ENCODE peak calls at places on chromosomes 12 and 14, in nine cellular contexts. B, Q, D, G, C, L, F, X and R are unnamed samples.

GRCh38 chr12:113835913-113836312 is 130.2 kb downstream of the RBM19 start:
- DNase-seq in B (no peak), Q (no peak), D (no peak), G (no peak), C (no peak), L (no peak), F (no peak), X (no peak), R (no peak)

GRCh38 chr12:82329508-82329907 is 28.7 kb downstream of the CCDC59 start:
- DNase-seq in B (no peak), Q (no peak), D (no peak), G (no peak), C (no peak), L (no peak), F (no peak), X (no peak), R (no peak)

GRCh38 chr14:54776361-54777001 is 126.1 kb downstream of the GCH1 start:
- DNase-seq in B (no peak), Q (peak), D (peak), G (no peak), C (peak), L (peak), F (peak), X (peak), R (no peak)

GRCh38 chr14:99568567-99569560 is 35.1 kb downstream of the CCDC85C start:
- DNase-seq in B (no peak), Q (peak), D (no peak), G (no peak), C (no peak), L (peak), F (no peak), X (peak), R (no peak)

GRCh38 chr12:43882578-43883178 is 46.8 kb downstream of the TMEM117 start:
- DNase-seq in B (no peak), Q (peak), D (no peak), G (no peak), C (no peak), L (peak), F (peak), X (peak), R (peak)

GRCh38 chr14:62694075-62694474 is 351.2 kb downstream of the KCNH5 start:
- DNase-seq in B (no peak), Q (no peak), D (no peak), G (no peak), C (no peak), L (peak), F (no peak), X (peak), R (no peak)

GRCh38 chr14:96747006-96747405 is 50.2 kb upstream of the VRK1 start:
- DNase-seq in B (no peak), Q (no peak), D (no peak), G (no peak), C (no peak), L (no peak), F (no peak), X (no peak), R (no peak)

GRCh38 chr14:85532570-85532969 is 2.6 kb downstream of the FLRT2 start:
- DNase-seq in B (no peak), Q (no peak), D (no peak), G (no peak), C (no peak), L (no peak), F (no peak), X (no peak), R (no peak)

GRCh38 chr14:75981426-75981825 is 369 bp downstream of the TGFB3 start:
- DNase-seq in B (no peak), Q (no peak), D (peak), G (no peak), C (no peak), L (no peak), F (no peak), X (no peak), R (no peak)

GRCh38 chr14:74133833-74134481 is 49.2 kb downstream of the LIN52 start:
- DNase-seq in B (no peak), Q (no peak), D (no peak), G (no peak), C (no peak), L (no peak), F (no peak), X (no peak), R (no peak)

GRCh38 chr12:96776908-96777307 is 130.1 kb upstream of the NEDD1 start:
- DNase-seq in B (no peak), Q (no peak), D (no peak), G (no peak), C (no peak), L (no peak), F (no peak), X (no peak), R (no peak)

GRCh38 chr12:65827827-65828231 is 3.5 kb downstream of the HMGA2 start:
- DNase-seq in B (no peak), Q (peak), D (no peak), G (no peak), C (no peak), L (no peak), F (no peak), X (no peak), R (no peak)

GRCh38 chr12:87967871-87968270 is 61.3 kb downstream of the C12orf50 start:
- DNase-seq in B (no peak), Q (no peak), D (no peak), G (no peak), C (no peak), L (no peak), F (no peak), X (no peak), R (no peak)

GRCh38 chr12:89932950-89933349 is 224.3 kb upstream of the ATP2B1 start:
- DNase-seq in B (no peak), Q (no peak), D (no peak), G (no peak), C (no peak), L (peak), F (no peak), X (no peak), R (no peak)

GRCh38 chr12:27960822-27961221 is 11.7 kb downstream of the PTHLH start:
- DNase-seq in B (no peak), Q (no peak), D (no peak), G (no peak), C (no peak), L (no peak), F (no peak), X (no peak), R (no peak)

GRCh38 chr12:72511906-72512305 is 239.7 kb downstream of the TRHDE start:
- DNase-seq in B (no peak), Q (no peak), D (no peak), G (no peak), C (no peak), L (peak), F (no peak), X (peak), R (no peak)

GRCh38 chr14:68688872-68689371 is 103.9 kb downstream of the ZFP36L1 start:
- DNase-seq in B (no peak), Q (peak), D (no peak), G (no peak), C (peak), L (peak), F (no peak), X (no peak), R (no peak)

GRCh38 chr14:105496831-105497591 is 6.0 kb downstream of the TEDC1 start:
- DNase-seq in B (no peak), Q (no peak), D (peak), G (no peak), C (peak), L (no peak), F (no peak), X (no peak), R (no peak)

GRCh38 chr12:124295431-124296058 is 652 bp downstream of the RFLNA start:
- DNase-seq in B (no peak), Q (no peak), D (no peak), G (no peak), C (no peak), L (no peak), F (no peak), X (no peak), R (no peak)

GRCh38 chr14:44564908-44565307 is 57.8 kb upstream of the FSCB start:
- DNase-seq in B (no peak), Q (no peak), D (no peak), G (no peak), C (no peak), L (peak), F (no peak), X (no peak), R (no peak)

GRCh38 chr12:122366685-122367475 is 55.6 kb downstream of the CLIP1 start:
- DNase-seq in B (no peak), Q (peak), D (no peak), G (no peak), C (no peak), L (peak), F (no peak), X (peak), R (peak)

GRCh38 chr12:106682594-106683234 is 91.8 kb upstream of the RIC8B start:
- DNase-seq in B (peak), Q (peak), D (no peak), G (no peak), C (no peak), L (peak), F (no peak), X (peak), R (no peak)
- TF ChIP-seq CTCF in B (peak), Q (peak), D (no peak), G (peak), C (no peak), L (peak), F (no peak), X (peak), R (peak)

DNA sequence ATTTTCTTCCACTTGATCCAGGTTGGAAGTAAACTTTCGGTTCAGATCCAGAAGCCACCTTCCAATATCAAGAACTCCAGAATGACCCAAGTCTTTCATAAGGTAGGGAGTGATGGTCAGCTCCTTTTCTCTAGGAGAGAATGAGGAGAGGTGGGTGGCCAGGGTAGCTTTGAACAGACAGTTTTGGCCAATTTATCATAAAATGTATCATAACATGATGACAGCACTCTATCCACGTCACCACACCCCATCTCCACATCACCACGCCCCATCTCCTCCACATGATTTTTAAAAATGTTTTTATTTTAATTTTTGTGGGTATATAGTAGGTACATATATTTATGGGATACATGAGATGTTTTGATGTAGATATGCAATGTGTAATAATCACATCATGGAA is 26.9 kb downstream of the DYRK4 start:
- DNase-seq in B (peak), Q (no peak), D (no peak), G (no peak), C (no peak), L (no peak), F (no peak), X (no peak), R (no peak)
- TF ChIP-seq CTCF in B (no peak), Q (no peak), D (no peak), G (no peak), C (no peak), L (no peak), F (no peak), X (no peak), R (no peak)

DNA sequence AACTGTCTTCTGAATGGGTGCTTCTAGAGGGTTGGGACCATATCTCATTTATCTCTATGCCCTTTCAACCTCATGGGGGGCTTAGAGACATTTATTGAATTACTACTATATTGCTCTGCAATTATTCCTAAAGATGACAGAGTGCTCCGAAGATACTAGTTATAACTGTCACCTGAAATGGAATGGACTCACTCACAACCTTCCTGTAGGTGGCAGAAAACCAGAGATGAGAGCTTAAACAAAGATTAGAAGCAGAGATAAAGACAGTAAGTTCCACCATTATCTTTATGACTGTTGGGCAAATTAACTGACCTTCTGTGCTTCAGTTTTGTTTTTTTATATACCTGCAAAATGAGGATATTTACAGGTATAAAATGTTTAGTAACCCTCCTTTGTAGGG is 31.5 kb upstream of the GTF2A1 start:
- DNase-seq in B (no peak), Q (no peak), D (no peak), G (no peak), C (no peak), L (no peak), F (no peak), X (no peak), R (no peak)
- TF ChIP-seq CTCF in B (no peak), Q (no peak), D (no peak), G (no peak), C (no peak), L (no peak), F (no peak), X (no peak), R (no peak)

GRCh38 chr12:109580684-109581333 is 7.2 kb downstream of the MVK start:
- DNase-seq in B (no peak), Q (no peak), D (no peak), G (no peak), C (no peak), L (no peak), F (no peak), X (no peak), R (no peak)

GRCh38 chr12:109583733-109584132 is 10.1 kb downstream of the MVK start:
- DNase-seq in B (no peak), Q (no peak), D (no peak), G (no peak), C (no peak), L (no peak), F (no peak), X (no peak), R (no peak)

GRCh38 chr12:109581856-109582255 is 8.3 kb downstream of the MVK start:
- DNase-seq in B (no peak), Q (no peak), D (no peak), G (no peak), C (no peak), L (peak), F (no peak), X (peak), R (no peak)

GRCh38 chr12:109581334-109581691 is 7.7 kb downstream of the MVK start:
- DNase-seq in B (no peak), Q (no peak), D (no peak), G (no peak), C (no peak), L (no peak), F (no peak), X (no peak), R (no peak)

DNA sequence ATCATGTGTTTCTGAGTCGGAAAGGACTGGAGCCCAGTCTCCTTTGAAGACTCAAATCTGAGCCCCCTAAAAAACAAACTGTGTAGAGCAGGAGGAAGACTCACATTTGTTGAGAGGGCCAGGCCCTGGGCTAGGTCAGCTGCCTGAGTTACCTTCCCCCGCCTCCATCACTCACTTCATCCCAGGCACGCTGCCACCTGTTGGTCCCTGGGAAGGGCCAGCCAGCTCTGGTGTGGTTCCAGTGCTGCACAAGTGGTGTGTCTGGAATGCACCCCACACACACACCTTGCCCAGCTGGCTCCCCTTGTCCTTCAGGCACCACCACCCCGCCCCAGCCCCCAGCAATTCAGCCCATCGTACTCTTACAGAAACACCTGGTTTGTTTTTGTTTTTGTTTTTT is 9.0 kb downstream of the MVK start:
- DNase-seq in B (no peak), Q (no peak), D (no peak), G (no peak), C (no peak), L (no peak), F (no peak), X (no peak), R (no peak)
- TF ChIP-seq CTCF in B (no peak), Q (no peak), D (no peak), G (no peak), C (no peak), L (no peak), F (no peak), X (no peak), R (no peak)

DNA sequence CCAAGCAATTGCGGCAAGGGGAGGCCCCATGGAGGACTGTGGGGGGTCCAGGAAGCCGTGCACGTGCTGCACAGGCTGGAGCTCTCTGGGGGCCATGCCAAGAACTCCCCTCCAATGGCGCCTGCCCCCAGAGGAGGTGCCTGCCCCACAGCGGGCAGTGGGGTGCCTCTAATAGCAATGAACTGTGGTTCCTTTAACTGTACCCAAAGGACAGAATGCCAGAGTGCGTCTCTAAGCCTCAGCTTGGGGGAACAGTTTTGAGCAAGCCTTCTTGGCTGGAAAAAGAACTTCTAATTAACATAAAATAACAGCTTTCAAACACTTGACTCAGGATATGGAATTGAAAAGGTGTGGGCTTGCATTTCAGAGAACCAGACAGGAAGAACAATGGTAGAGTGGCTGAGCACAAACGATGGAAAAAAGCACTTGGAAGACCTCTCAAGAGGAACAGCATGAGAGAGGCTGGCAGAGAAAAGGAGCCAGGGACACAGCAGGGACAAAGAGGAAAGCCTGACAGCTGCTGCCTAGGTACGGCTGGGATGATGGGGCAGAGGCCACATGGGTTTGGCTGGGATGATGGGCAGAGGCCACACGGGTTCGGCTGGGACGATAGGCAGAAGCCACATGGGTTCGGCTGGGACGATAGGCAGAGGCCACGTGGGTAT is 195.6 kb downstream of the TTC7B start:
- DNase-seq in B (no peak), Q (no peak), D (no peak), G (no peak), C (no peak), L (no peak), F (no peak), X (no peak), R (no peak)
- TF ChIP-seq CTCF in B (no peak), Q (no peak), D (no peak), G (no peak), C (no peak), L (no peak), F (no peak), X (no peak), R (no peak)

GRCh38 chr14:81067156-81067555 is 111.7 kb downstream of the TSHR start:
- DNase-seq in B (no peak), Q (no peak), D (no peak), G (no peak), C (no peak), L (no peak), F (no peak), X (no peak), R (no peak)

GRCh38 chr14:81062380-81062779 is 107.0 kb downstream of the TSHR start:
- DNase-seq in B (no peak), Q (no peak), D (no peak), G (no peak), C (no peak), L (no peak), F (no peak), X (no peak), R (no peak)

GRCh38 chr14:81066672-81067071 is 111.3 kb downstream of the TSHR start:
- DNase-seq in B (no peak), Q (no peak), D (no peak), G (no peak), C (no peak), L (peak), F (no peak), X (no peak), R (no peak)

GRCh38 chr14:81068384-81068783 is 113.0 kb downstream of the TSHR start:
- DNase-seq in B (no peak), Q (no peak), D (no peak), G (no peak), C (no peak), L (no peak), F (no peak), X (no peak), R (no peak)

DNA sequence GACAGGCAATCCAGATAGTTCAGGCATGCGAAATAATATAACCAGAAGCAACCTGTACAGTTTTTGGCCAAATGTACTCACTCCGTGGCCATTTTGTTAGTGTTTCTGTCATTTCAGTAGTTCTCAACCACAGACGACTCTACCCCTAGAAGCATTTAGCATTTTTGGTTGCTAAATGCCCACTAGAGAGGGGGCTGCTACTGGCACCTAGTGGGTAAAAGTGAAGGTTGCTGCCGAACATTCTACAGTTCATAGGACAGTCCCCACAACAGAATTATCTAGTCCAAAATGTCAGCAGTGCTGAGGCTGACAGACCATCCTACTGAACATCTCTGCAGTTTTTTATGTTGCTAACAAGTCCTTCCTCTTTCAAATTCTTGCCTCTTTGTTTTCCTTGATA is 107.4 kb downstream of the TSHR start:
- DNase-seq in B (no peak), Q (peak), D (no peak), G (no peak), C (no peak), L (no peak), F (no peak), X (no peak), R (no peak)
- TF ChIP-seq CTCF in B (peak), Q (peak), D (no peak), G (peak), C (no peak), L (peak), F (no peak), X (peak), R (peak)

GRCh38 chr14:78835052-78835451 is 664.9 kb downstream of the NRXN3 start:
- DNase-seq in B (no peak), Q (no peak), D (no peak), G (no peak), C (no peak), L (no peak), F (no peak), X (no peak), R (no peak)
- TF ChIP-seq CTCF in B (no peak), Q (no peak), D (no peak), G (no peak), C (no peak), L (no peak), F (no peak), X (no peak), R (no peak)